ENCODE peak calls at places on chromosomes 7 and 10, in five cellular contexts. One of them, this sample, is unnamed.
A peak's percentile ranks its signal among the peaks of the same experiment; 100 is the strongest.

GRCh38 chr7:143356414-143357050 is 6.0 kb downstream of the FAM131B start:
- DNase-seq in gastrocnemius medialis: no peak
- DNase-seq in breast epithelium: no peak
- DNase-seq in transverse colon: no peak
- DNase-seq in suprapubic skin: no peak
- DNase-seq in this sample: no peak

GRCh38 chr7:83936056-83936703 is 258.4 kb downstream of the SEMA3A start:
- DNase-seq in gastrocnemius medialis: peak; percentile 14
- DNase-seq in breast epithelium: no peak
- DNase-seq in transverse colon: peak; percentile 47
- DNase-seq in suprapubic skin: no peak
- DNase-seq in this sample: no peak

GRCh38 chr7:121107923-121108498 is 119.5 kb downstream of the CPED1 start:
- DNase-seq in gastrocnemius medialis: no peak
- DNase-seq in breast epithelium: no peak
- DNase-seq in transverse colon: no peak
- DNase-seq in suprapubic skin: no peak
- DNase-seq in this sample: no peak

GRCh38 chr10:116796910-116797513 is 52.3 kb upstream of the ENO4 start:
- DNase-seq in gastrocnemius medialis: peak; percentile 19
- DNase-seq in breast epithelium: peak; percentile 73
- DNase-seq in transverse colon: peak; percentile 76
- DNase-seq in suprapubic skin: no peak
- DNase-seq in this sample: no peak

GRCh38 chr10:44978570-44979280 is at the start of gene DEPP1:
- DNase-seq in gastrocnemius medialis: peak; percentile 96
- DNase-seq in breast epithelium: peak; percentile 94
- DNase-seq in transverse colon: peak; percentile 94
- DNase-seq in suprapubic skin: peak; percentile 92
- DNase-seq in this sample: peak; percentile 19

GRCh38 chr10:23754179-23754578 is 315.3 kb downstream of the OTUD1 start:
- DNase-seq in gastrocnemius medialis: no peak
- DNase-seq in breast epithelium: no peak
- DNase-seq in transverse colon: no peak
- DNase-seq in suprapubic skin: no peak
- DNase-seq in this sample: no peak

GRCh38 chr10:133134411-133135115 is 25.5 kb upstream of the KNDC1 start:
- DNase-seq in gastrocnemius medialis: no peak
- DNase-seq in breast epithelium: peak; percentile 36
- DNase-seq in transverse colon: no peak
- DNase-seq in suprapubic skin: peak; percentile 80
- DNase-seq in this sample: no peak

GRCh38 chr10:51109821-51110533 is 35.7 kb downstream of the PRKG1 start:
- DNase-seq in gastrocnemius medialis: no peak
- DNase-seq in breast epithelium: no peak
- DNase-seq in transverse colon: no peak
- DNase-seq in suprapubic skin: no peak
- DNase-seq in this sample: no peak

GRCh38 chr7:155824195-155824915 is 12.1 kb upstream of the SHH start:
- DNase-seq in gastrocnemius medialis: no peak
- DNase-seq in breast epithelium: no peak
- DNase-seq in transverse colon: peak; percentile 87
- DNase-seq in suprapubic skin: no peak
- DNase-seq in this sample: no peak

GRCh38 chr7:155333346-155334234 is 35.9 kb downstream of the INSIG1 start:
- DNase-seq in gastrocnemius medialis: no peak
- DNase-seq in breast epithelium: no peak
- DNase-seq in transverse colon: no peak
- DNase-seq in suprapubic skin: no peak
- DNase-seq in this sample: no peak

GRCh38 chr7:130356760-130357611 is 12.4 kb downstream of the CPA5 start:
- DNase-seq in gastrocnemius medialis: peak; percentile 78
- DNase-seq in breast epithelium: peak; percentile 85
- DNase-seq in transverse colon: peak; percentile 26
- DNase-seq in suprapubic skin: peak; percentile 81
- DNase-seq in this sample: no peak

GRCh38 chr10:122152544-122152943 is 118.6 kb upstream of the BTBD16 start:
- DNase-seq in gastrocnemius medialis: peak; percentile 99
- DNase-seq in breast epithelium: no peak
- DNase-seq in transverse colon: peak; percentile 56
- DNase-seq in suprapubic skin: peak; percentile 93
- DNase-seq in this sample: no peak

GRCh38 chr10:85741626-85742300 is 624.8 kb downstream of the GRID1 start:
- DNase-seq in gastrocnemius medialis: no peak
- DNase-seq in breast epithelium: no peak
- DNase-seq in transverse colon: no peak
- DNase-seq in suprapubic skin: no peak
- DNase-seq in this sample: no peak

GRCh38 chr7:91416485-91416884 is 152.3 kb downstream of the FZD1 start:
- DNase-seq in gastrocnemius medialis: no peak
- DNase-seq in breast epithelium: no peak
- DNase-seq in transverse colon: no peak
- DNase-seq in suprapubic skin: no peak
- DNase-seq in this sample: no peak

GRCh38 chr7:14639329-14639728 is 263.2 kb downstream of the DGKB start:
- DNase-seq in gastrocnemius medialis: no peak
- DNase-seq in breast epithelium: no peak
- DNase-seq in transverse colon: no peak
- DNase-seq in suprapubic skin: no peak
- DNase-seq in this sample: no peak

GRCh38 chr10:75111367-75111905 is at the start of gene SAMD8:
- DNase-seq in gastrocnemius medialis: peak; percentile 99
- DNase-seq in breast epithelium: peak; percentile 97
- DNase-seq in transverse colon: peak; percentile 97
- DNase-seq in suprapubic skin: no peak
- DNase-seq in this sample: peak; percentile 86

GRCh38 chr10:29811751-29812427 is 177.1 kb upstream of the SVIL start:
- DNase-seq in gastrocnemius medialis: peak; percentile 89
- DNase-seq in breast epithelium: no peak
- DNase-seq in transverse colon: peak; percentile 50
- DNase-seq in suprapubic skin: no peak
- DNase-seq in this sample: no peak

GRCh38 chr7:53491041-53491440 is 455.6 kb downstream of the POM121L12 start:
- DNase-seq in gastrocnemius medialis: no peak
- DNase-seq in breast epithelium: no peak
- DNase-seq in transverse colon: no peak
- DNase-seq in suprapubic skin: no peak
- DNase-seq in this sample: no peak

GRCh38 chr7:94056796-94057207 is 52.6 kb upstream of the BET1 start:
- DNase-seq in gastrocnemius medialis: no peak
- DNase-seq in breast epithelium: no peak
- DNase-seq in transverse colon: no peak
- DNase-seq in suprapubic skin: no peak
- DNase-seq in this sample: no peak

GRCh38 chr10:100357073-100357858 is 10.2 kb downstream of the SCD start:
- DNase-seq in gastrocnemius medialis: no peak
- DNase-seq in breast epithelium: no peak
- DNase-seq in transverse colon: no peak
- DNase-seq in suprapubic skin: no peak
- DNase-seq in this sample: no peak

GRCh38 chr10:132449826-132450211 is 52.8 kb downstream of the PWWP2B start:
- DNase-seq in gastrocnemius medialis: no peak
- DNase-seq in breast epithelium: no peak
- DNase-seq in transverse colon: no peak
- DNase-seq in suprapubic skin: no peak
- DNase-seq in this sample: no peak

GRCh38 chr7:93935112-93935511 is 13.6 kb downstream of the GNG11 start:
- DNase-seq in gastrocnemius medialis: no peak
- DNase-seq in breast epithelium: no peak
- DNase-seq in transverse colon: no peak
- DNase-seq in suprapubic skin: no peak
- DNase-seq in this sample: no peak

GRCh38 chr10:42991442-42992098 is 85.3 kb upstream of the RET start:
- DNase-seq in gastrocnemius medialis: no peak
- DNase-seq in breast epithelium: no peak
- DNase-seq in transverse colon: no peak
- DNase-seq in suprapubic skin: no peak
- DNase-seq in this sample: no peak

GRCh38 chr7:13908667-13909382 is 80.6 kb downstream of the ETV1 start:
- DNase-seq in gastrocnemius medialis: no peak
- DNase-seq in breast epithelium: no peak
- DNase-seq in transverse colon: no peak
- DNase-seq in suprapubic skin: no peak
- DNase-seq in this sample: no peak

GRCh38 chr10:15585303-15585715 is 134.4 kb downstream of the ITGA8 start:
- DNase-seq in gastrocnemius medialis: no peak
- DNase-seq in breast epithelium: no peak
- DNase-seq in transverse colon: peak; percentile 70
- DNase-seq in suprapubic skin: no peak
- DNase-seq in this sample: no peak

GRCh38 chr10:130254168-130255061 is 118.2 kb downstream of the GLRX3 start:
- DNase-seq in gastrocnemius medialis: no peak
- DNase-seq in breast epithelium: no peak
- DNase-seq in transverse colon: no peak
- DNase-seq in suprapubic skin: no peak
- DNase-seq in this sample: no peak

GRCh38 chr10:62047960-62048383 is 146.5 kb downstream of the ARID5B start:
- DNase-seq in gastrocnemius medialis: peak; percentile 63
- DNase-seq in breast epithelium: no peak
- DNase-seq in transverse colon: peak; percentile 44
- DNase-seq in suprapubic skin: no peak
- DNase-seq in this sample: no peak

GRCh38 chr7:137755438-137755837 is 91.3 kb downstream of the DGKI start:
- DNase-seq in gastrocnemius medialis: no peak
- DNase-seq in breast epithelium: no peak
- DNase-seq in transverse colon: no peak
- DNase-seq in suprapubic skin: no peak
- DNase-seq in this sample: no peak

GRCh38 chr10:127576751-127577161 is 27.6 kb downstream of the NPS start:
- DNase-seq in gastrocnemius medialis: no peak
- DNase-seq in breast epithelium: no peak
- DNase-seq in transverse colon: no peak
- DNase-seq in suprapubic skin: no peak
- DNase-seq in this sample: no peak

GRCh38 chr7:25671087-25671486 is 442.8 kb upstream of the NPVF start:
- DNase-seq in gastrocnemius medialis: no peak
- DNase-seq in breast epithelium: no peak
- DNase-seq in transverse colon: no peak
- DNase-seq in suprapubic skin: no peak
- DNase-seq in this sample: no peak

DNA sequence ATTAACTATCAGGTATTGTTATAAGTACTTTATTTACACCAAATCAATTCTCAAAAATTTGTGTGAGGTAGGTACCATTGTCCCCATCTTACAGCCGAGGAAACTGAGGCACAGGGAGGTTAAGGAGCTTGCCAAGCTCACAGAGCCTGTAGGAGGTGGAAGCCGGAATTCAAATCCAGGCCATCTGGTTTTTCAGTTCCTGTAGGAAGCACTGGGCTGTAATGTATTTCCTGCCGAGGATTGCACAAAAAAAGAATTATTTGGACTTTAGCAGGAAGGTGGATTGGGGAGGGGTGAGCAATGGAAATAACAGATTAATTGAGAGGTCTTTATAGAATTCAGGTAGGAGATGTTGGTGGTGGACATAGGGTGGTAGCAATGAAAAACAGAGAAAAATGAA is 315.3 kb upstream of the AUTS2 start:
- DNase-seq in gastrocnemius medialis: no peak
- DNase-seq in breast epithelium: no peak
- DNase-seq in transverse colon: no peak
- DNase-seq in suprapubic skin: no peak
- DNase-seq in this sample: no peak
- H3K27ac ChIP-seq in gastrocnemius medialis: peak overlapping the region; percentile 13
- H3K27ac ChIP-seq in breast epithelium: peak overlapping the region; percentile 17
- H3K27ac ChIP-seq in transverse colon: no peak overlapping the region
- H3K27ac ChIP-seq in suprapubic skin: no peak overlapping the region
- H3K27ac ChIP-seq in this sample: no peak overlapping the region

GRCh38 chr7:102286237-102287081 is at the start of gene SH2B2:
- DNase-seq in gastrocnemius medialis: peak; percentile 71
- DNase-seq in breast epithelium: no peak
- DNase-seq in transverse colon: peak; percentile 74
- DNase-seq in suprapubic skin: peak; percentile 91
- DNase-seq in this sample: no peak
- TF ChIP-seq POLR2A in gastrocnemius medialis: peak; percentile 68
- TF ChIP-seq POLR2A in breast epithelium: peak; percentile 25
- TF ChIP-seq POLR2A in transverse colon: peak; percentile 53
- TF ChIP-seq POLR2A in suprapubic skin: no peak
- TF ChIP-seq POLR2A in this sample: no peak

GRCh38 chr10:103888113-103888841 is 29.7 kb downstream of the STN1 start:
- DNase-seq in gastrocnemius medialis: peak; percentile 86
- DNase-seq in breast epithelium: peak; percentile 70
- DNase-seq in transverse colon: peak; percentile 91
- DNase-seq in suprapubic skin: no peak
- DNase-seq in this sample: no peak

GRCh38 chr10:103890688-103891087 is 27.3 kb downstream of the STN1 start:
- DNase-seq in gastrocnemius medialis: no peak
- DNase-seq in breast epithelium: no peak
- DNase-seq in transverse colon: no peak
- DNase-seq in suprapubic skin: no peak
- DNase-seq in this sample: no peak

GRCh38 chr10:103892181-103892580 is 25.8 kb downstream of the STN1 start:
- DNase-seq in gastrocnemius medialis: no peak
- DNase-seq in breast epithelium: no peak
- DNase-seq in transverse colon: no peak
- DNase-seq in suprapubic skin: no peak
- DNase-seq in this sample: no peak

GRCh38 chr10:103889121-103889720 is 28.8 kb downstream of the STN1 start:
- DNase-seq in gastrocnemius medialis: no peak
- DNase-seq in breast epithelium: no peak
- DNase-seq in transverse colon: no peak
- DNase-seq in suprapubic skin: no peak
- DNase-seq in this sample: no peak

DNA sequence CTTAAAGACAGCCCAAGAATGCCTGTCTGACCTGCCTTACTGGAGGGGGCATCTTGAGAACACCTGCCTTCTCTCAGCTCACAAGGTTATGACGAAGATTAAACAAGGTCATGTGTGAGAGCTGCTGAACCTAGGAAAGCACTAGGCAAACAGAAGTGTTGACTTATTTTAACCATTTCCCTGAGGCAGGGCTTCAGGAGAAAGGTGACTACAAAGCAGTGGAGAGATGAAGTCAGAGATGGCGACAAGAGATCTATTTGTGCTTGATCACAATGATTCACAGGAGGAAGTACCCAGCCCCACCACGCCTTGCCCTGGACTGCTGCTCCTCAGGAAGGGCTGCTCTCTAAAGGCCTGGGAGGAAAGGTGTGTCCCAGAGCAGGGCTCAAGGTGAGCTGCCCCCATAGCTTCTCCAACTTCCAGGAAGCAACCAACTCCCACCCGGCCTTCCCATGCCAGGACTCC is 27.8 kb downstream of the STN1 start:
- DNase-seq in gastrocnemius medialis: no peak
- DNase-seq in breast epithelium: no peak
- DNase-seq in transverse colon: peak; percentile 86
- DNase-seq in suprapubic skin: no peak
- DNase-seq in this sample: no peak
- H3K27ac ChIP-seq in gastrocnemius medialis: peak overlapping the region; percentile 55
- H3K27ac ChIP-seq in breast epithelium: peak overlapping the region; percentile 87
- H3K27ac ChIP-seq in transverse colon: peak overlapping the region; percentile 86
- H3K27ac ChIP-seq in suprapubic skin: peak overlapping the region; percentile 60
- H3K27ac ChIP-seq in this sample: peak overlapping the region; percentile 90

DNA sequence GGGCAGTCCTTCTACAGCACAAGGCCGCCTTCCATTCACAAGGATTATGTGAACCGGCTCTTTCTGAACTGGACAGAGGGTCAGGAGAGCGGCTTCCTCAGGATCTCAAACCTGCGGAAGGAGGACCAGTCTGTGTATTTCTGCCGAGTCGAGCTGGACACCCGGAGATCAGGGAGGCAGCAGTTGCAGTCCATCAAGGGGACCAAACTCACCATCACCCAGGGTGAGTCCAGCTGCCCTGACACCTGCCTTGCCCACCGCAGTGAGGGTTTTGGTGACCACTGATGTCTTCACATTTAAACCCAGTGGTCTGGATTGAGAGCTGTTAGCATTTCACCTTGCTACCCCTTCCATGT is 918 bp downstream of the PILRB start:
- DNase-seq in gastrocnemius medialis: no peak
- DNase-seq in breast epithelium: no peak
- DNase-seq in transverse colon: no peak
- DNase-seq in suprapubic skin: no peak
- DNase-seq in this sample: no peak
- TF ChIP-seq POLR2A in gastrocnemius medialis: no peak
- TF ChIP-seq POLR2A in breast epithelium: no peak
- TF ChIP-seq POLR2A in transverse colon: no peak
- TF ChIP-seq POLR2A in suprapubic skin: no peak
- TF ChIP-seq POLR2A in this sample: no peak

This sample was measured in esophagus squamous epithelium.